ENCODE peak calls at places on chromosomes 7 and 10, in five cellular contexts. V, Z, O, G and K are unnamed samples. For H3K36me3, the result is how much of the 10 kb centered on the place peaks cover.

GRCh38 chr10:5234106-5234877 is 37.7 kb downstream of the AKR1C4 start:
- DNase-seq in G (peak), O (no peak), V (no peak), Z (no peak), K (no peak)

GRCh38 chr7:96501318-96501717 is 179.4 kb upstream of the SLC25A13 start:
- DNase-seq in V (no peak), Z (no peak), G (no peak), O (no peak), K (no peak)

GRCh38 chr7:128351296-128352123 is 7.8 kb upstream of the RBM28 start:
- DNase-seq in G (no peak), Z (no peak), O (peak), V (no peak), K (no peak)

GRCh38 chr10:73156054-73156453 is 11.8 kb downstream of the ECD start:
- DNase-seq in O (no peak), G (no peak), V (no peak), Z (no peak), K (no peak)

GRCh38 chr7:46939089-46939488 is 642.8 kb downstream of the TNS3 start:
- DNase-seq in O (no peak), G (no peak), Z (no peak), V (no peak), K (no peak)

GRCh38 chr10:35349389-35349915 is 13.1 kb downstream of the CCNY start:
- DNase-seq in O (peak), V (no peak), G (no peak), Z (no peak), K (no peak)

GRCh38 chr7:69880848-69881247 is 282.6 kb downstream of the AUTS2 start:
- DNase-seq in Z (no peak), V (no peak), G (no peak), O (peak), K (no peak)

GRCh38 chr10:117686606-117687005 is 144.1 kb downstream of the EMX2 start:
- DNase-seq in V (peak), G (no peak), O (no peak), Z (peak), K (no peak)

GRCh38 chr10:78109210-78109609 is 75.5 kb downstream of the RPS24 start:
- DNase-seq in O (no peak), V (no peak), G (no peak), Z (no peak), K (no peak)

GRCh38 chr10:21159669-21160068 is 262.6 kb upstream of the NEBL start:
- DNase-seq in G (no peak), Z (no peak), V (no peak), O (no peak), K (no peak)

GRCh38 chr10:119306964-119307363 is 99.6 kb downstream of the GRK5 start:
- DNase-seq in O (no peak), G (no peak), V (no peak), Z (no peak), K (no peak)

GRCh38 chr10:110007171-110007700 is 548 bp upstream of the ADD3 start:
- DNase-seq in Z (peak), G (no peak), O (no peak), V (no peak), K (no peak)

GRCh38 chr10:124827474-124827873 is 25.9 kb downstream of the ABRAXAS2 start:
- DNase-seq in Z (peak), G (peak), O (peak), V (no peak), K (no peak)
- H3K36me3 ChIP-seq in Z (half or more), G (under half), O (under half), V (half or more), K (under half)

DNA sequence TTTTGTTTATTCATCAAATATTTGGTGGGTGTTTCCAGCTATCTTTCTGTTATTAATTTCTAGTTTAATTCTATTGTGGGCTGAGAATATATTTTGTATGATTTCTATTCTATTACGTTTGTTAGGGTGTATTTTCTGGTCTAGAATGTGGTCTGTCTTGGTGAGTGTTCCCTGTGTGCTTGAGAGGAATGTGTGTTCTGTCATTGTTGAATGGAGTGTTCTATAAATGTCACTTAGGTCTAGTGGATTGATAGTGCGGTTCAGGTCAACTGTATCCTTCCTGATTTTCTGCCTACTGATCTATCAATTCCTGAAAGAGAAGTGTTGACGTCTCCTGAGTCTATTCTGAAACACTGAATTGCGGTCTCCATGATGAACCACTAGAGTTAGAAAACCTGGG is 8.5 kb downstream of the HTRA1 start:
- DNase-seq in G (no peak), O (no peak), Z (no peak), V (no peak), K (no peak)
- TF ChIP-seq ZBTB33 in G (no peak), O (no peak), Z (no peak), V (no peak), K (no peak)

DNA sequence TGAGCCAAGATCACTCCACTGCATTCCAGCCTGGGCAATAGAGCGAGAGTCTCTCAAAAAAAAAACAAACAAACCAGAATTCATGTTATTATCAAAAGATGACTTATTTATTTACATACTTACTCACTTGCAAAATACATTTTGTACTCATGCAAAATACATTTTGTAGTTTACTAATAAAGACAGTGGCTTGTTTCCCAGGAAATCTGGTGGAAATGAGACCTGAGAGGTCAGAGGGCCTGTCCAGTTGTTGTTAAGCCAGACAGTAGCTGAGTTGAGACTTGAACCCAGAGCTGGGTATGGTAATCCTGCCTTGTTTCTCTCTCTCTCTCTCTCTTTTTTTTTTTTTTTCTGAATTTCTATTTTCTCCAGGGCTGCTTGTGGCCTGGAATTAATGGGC is 29.5 kb downstream of the PDSS1 start:
- DNase-seq in V (no peak), O (no peak), Z (no peak), G (no peak), K (no peak)
- H3K36me3 ChIP-seq in V (under half), O (under half), Z (half or more), G (under half), K (under half)

GRCh38 chr10:72096115-72097000 is 8.0 kb upstream of the SPOCK2 start:
- DNase-seq in V (no peak), Z (peak), O (no peak), G (peak), K (no peak)
- TF ChIP-seq ZBTB33 in V (no peak), Z (no peak), O (no peak), G (no peak), K (no peak)

GRCh38 chr7:154968336-154969001 is 34.5 kb downstream of the PAXIP1 start:
- DNase-seq in V (no peak), Z (no peak), G (no peak), O (peak), K (no peak)

GRCh38 chr7:154967581-154967980 is 35.3 kb downstream of the PAXIP1 start:
- DNase-seq in O (no peak), V (no peak), G (no peak), Z (no peak), K (no peak)

GRCh38 chr7:154960063-154960790 is 42.7 kb downstream of the PAXIP1 start:
- DNase-seq in Z (no peak), G (peak), V (no peak), O (no peak), K (no peak)

GRCh38 chr7:154965014-154965413 is 37.9 kb downstream of the PAXIP1 start:
- DNase-seq in G (no peak), V (no peak), O (no peak), Z (no peak), K (no peak)
- H3K36me3 ChIP-seq in G (half or more), V (half or more), O (under half), Z (half or more), K (under half)

DNA sequence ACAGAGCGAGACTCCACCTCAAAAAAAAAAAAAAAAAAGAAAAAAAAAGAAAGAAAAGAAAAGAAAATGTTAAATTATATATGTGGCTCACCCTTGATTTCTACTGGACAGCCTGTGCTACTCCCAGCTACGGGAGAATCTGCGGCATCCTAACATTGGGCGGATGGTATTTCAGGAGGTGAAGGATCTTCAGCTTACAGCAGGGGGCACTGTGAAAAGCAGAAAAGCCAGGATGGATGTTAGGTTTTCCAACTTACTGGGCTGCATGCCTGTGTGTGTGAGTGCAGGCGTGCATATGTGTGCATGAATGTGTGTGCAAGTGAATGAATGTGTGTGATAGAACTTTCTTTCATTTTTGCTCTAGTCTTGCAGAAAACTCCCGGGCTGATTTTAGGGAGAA is 1066.5 kb downstream of the TYW1 start:
- DNase-seq in Z (peak), G (no peak), V (no peak), O (peak), K (no peak)
- TF ChIP-seq ZBTB33 in Z (no peak), G (no peak), V (no peak), O (no peak), K (no peak)

GRCh38 chr7:149004405-149005370 is 23.6 kb downstream of the PDIA4 start:
- DNase-seq in O (no peak), V (no peak), Z (no peak), G (no peak), K (no peak)
- H3K36me3 ChIP-seq in O (under half), V (half or more), Z (half or more), G (half or more), K (half or more)

GRCh38 chr7:36036590-36036989 is 116.5 kb upstream of the EEPD1 start:
- DNase-seq in G (no peak), Z (no peak), V (no peak), O (peak), K (no peak)
- TF ChIP-seq ZBTB33 in G (no peak), Z (no peak), V (no peak), O (no peak), K (no peak)